ENCODE peak calls at places on chromosomes 4 and X, in six cellular contexts. J is thyroid gland, F is ovary, M is right lobe of liver, L is GM12892, Q is IMR-90. I is an unnamed sample.

GRCh38 chr4:153438916-153439756 is 27.0 kb upstream of the TMEM131L start:
- DNase-seq in F (no peak), M (no peak), J (no peak), L (no peak), Q (no peak), I (no peak)

GRCh38 chr4:783133-783541 is 42.8 kb downstream of the CPLX1 start:
- DNase-seq in F (no peak), Q (no peak), M (no peak), J (no peak), L (no peak), I (no peak)

GRCh38 chr4:78551420-78552351 is at the start of gene ANXA3:
- DNase-seq in J (peak), F (peak), M (peak), Q (no peak), L (peak), I (no peak)

GRCh38 chr4:80180743-80181142 is 16.6 kb upstream of the PRDM8 start:
- DNase-seq in Q (peak), F (no peak), J (no peak), M (no peak), L (no peak), I (no peak)

GRCh38 chr4:46329118-46329976 is 60.6 kb downstream of the GABRA2 start:
- DNase-seq in L (no peak), F (no peak), J (peak), Q (peak), M (no peak), I (no peak)

GRCh38 chrX:68978211-68978780 is 149.5 kb downstream of the EFNB1 start:
- DNase-seq in L (no peak), F (peak), M (no peak), J (peak), Q (peak), I (no peak)

GRCh38 chr4:8457646-8458045 is 17.1 kb downstream of the TRMT44 start:
- DNase-seq in J (no peak), F (no peak), Q (no peak), M (no peak), L (no peak), I (no peak)

GRCh38 chr4:26859762-26860156 is 882 bp upstream of the STIM2 start:
- DNase-seq in L (no peak), M (no peak), J (peak), F (no peak), Q (no peak), I (no peak)

GRCh38 chr4:142700521-142700920 is 145.6 kb downstream of the INPP4B start:
- DNase-seq in F (no peak), Q (no peak), M (no peak), L (no peak), J (no peak), I (no peak)

GRCh38 chrX:76428243-76429130 is 977 bp downstream of the MAGEE1 start:
- DNase-seq in L (no peak), F (no peak), M (peak), Q (no peak), J (peak), I (no peak)

GRCh38 chrX:76433219-76433618 is 5.7 kb downstream of the MAGEE1 start:
- DNase-seq in L (no peak), M (no peak), Q (no peak), F (no peak), J (no peak), I (no peak)

GRCh38 chrX:76427560-76428242 is at the start of gene MAGEE1:
- DNase-seq in M (peak), L (peak), Q (peak), F (peak), J (peak), I (peak)
- TF ChIP-seq POLR2A in M (no peak), L (no peak), Q (no peak), F (no peak), J (no peak), I (peak)

DNA sequence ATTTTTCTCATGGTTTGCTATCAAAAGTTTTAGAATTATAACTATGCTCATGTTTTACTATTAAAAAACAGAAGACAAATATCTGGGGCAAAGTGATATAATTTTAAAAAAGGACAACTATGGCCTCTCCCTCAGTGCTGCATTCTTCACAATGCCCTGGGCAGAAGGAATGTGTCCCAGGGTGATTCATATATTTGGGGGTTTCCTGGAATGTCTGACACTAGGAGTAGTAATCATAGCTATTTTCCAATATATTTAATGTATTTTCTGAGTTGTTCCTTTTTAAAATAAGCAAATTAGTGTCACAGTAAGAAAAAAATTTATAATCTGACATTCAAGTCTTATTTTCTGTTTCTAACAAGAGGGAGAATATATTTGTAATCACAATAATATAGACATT is 281.7 kb downstream of the UNC5C start:
- DNase-seq in L (no peak), M (no peak), Q (peak), J (no peak), F (no peak), I (peak)
- TF ChIP-seq POLR2A in L (no peak), M (no peak), Q (no peak), J (no peak), F (no peak), I (no peak)

GRCh38 chr4:87120411-87121162 is 99.8 kb downstream of the KLHL8 start:
- DNase-seq in M (peak), F (peak), Q (peak), J (peak), L (no peak), I (no peak)
- TF ChIP-seq POLR2A in M (no peak), F (no peak), Q (no peak), J (no peak), L (no peak), I (no peak)

GRCh38 chr4:68869274-68869773 is 53.5 kb downstream of the UGT2B10 start:
- DNase-seq in J (no peak), F (no peak), Q (no peak), M (no peak), L (no peak), I (no peak)

GRCh38 chr4:68865760-68866159 is 50.0 kb downstream of the UGT2B10 start:
- DNase-seq in J (no peak), M (no peak), Q (no peak), L (no peak), F (no peak), I (no peak)

GRCh38 chr4:68861057-68861456 is 45.3 kb downstream of the UGT2B10 start:
- DNase-seq in L (no peak), J (no peak), F (no peak), M (no peak), Q (no peak), I (no peak)

GRCh38 chr4:68865178-68865638 is 49.4 kb downstream of the UGT2B10 start:
- DNase-seq in F (no peak), J (no peak), Q (no peak), M (no peak), L (no peak), I (no peak)

DNA sequence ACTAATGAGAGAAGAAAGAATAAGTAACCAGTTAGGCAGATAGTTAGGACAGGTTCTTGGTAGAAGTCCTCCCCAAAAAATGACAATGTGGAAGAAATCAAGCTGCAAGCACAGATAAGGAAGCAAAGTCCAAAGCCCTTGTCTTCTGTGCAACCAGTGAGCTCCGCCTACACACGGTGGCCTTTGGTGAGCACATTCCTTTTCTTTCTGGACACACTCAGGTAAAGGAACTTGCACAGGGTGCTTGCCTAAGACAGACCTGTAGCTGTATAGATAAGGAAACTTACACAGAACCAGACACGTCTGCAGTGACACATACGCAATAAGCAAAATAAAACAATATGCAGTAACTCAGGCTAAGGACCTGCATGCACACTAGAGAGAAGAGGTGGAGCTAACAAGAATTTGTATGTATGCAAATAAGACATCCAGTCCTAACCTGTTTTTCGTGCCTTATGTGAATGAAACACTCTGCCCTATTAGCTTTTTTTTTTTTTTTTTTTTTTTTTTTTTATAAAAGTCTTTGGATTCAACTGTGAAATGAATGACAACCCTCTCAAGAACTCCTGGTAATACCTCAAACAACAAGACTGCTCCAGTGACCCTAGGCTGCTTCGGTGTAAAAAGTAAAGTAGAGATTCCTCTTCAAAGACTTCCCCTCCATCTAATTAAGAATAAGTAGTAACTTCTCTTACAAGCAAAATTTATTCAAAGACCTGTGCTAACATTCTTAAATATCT is 48.8 kb downstream of the UGT2B10 start:
- DNase-seq in M (peak), L (no peak), Q (no peak), F (no peak), J (no peak), I (no peak)
- TF ChIP-seq POLR2A in M (no peak), L (no peak), Q (no peak), F (no peak), J (no peak), I (no peak)